ENCODE peak calls at places on chromosomes 6 and 20, in six cellular contexts. K is RWPE1; P is stimulated activated CD8-positive, alpha-beta memory T cell treated with anti-CD3 and anti-CD28 coated beads, Interleukin-15, amount 100 ng/mL, for 24 hours; Z is pancreas; U is IMR-90; O is EL. R is an unnamed sample.
A peak's percentile ranks its signal among the peaks of the same experiment; 100 is the strongest.

GRCh38 chr6:43846556-43846955 is 76.5 kb downstream of the VEGFA start:
- DNase-seq in K (no peak), P (no peak), Z (no peak), U (peak; percentile 74), O (peak; percentile 52), R (no peak)

GRCh38 chr20:11993886-11994466 is 76.3 kb downstream of the BTBD3 start:
- DNase-seq in K (no peak), P (no peak), Z (no peak), U (no peak), O (no peak), R (no peak)

GRCh38 chr20:1299522-1299921 is 29.4 kb downstream of the SDCBP2 start:
- DNase-seq in K (peak; percentile 38), P (no peak), Z (no peak), U (no peak), O (no peak), R (no peak)

GRCh38 chr20:13638162-13638495 is 603 bp downstream of the TASP1 start:
- DNase-seq in K (peak; percentile 48), P (no peak), Z (no peak), U (peak; percentile 16), O (peak; percentile 38), R (no peak)

GRCh38 chr6:148064406-148065134 is 278.1 kb upstream of the SASH1 start:
- DNase-seq in K (no peak), P (no peak), Z (no peak), U (peak; percentile 27), O (peak; percentile 81), R (no peak)

GRCh38 chr20:38127011-38127621 is 38.0 kb downstream of the TGM2 start:
- DNase-seq in K (peak; percentile 85), P (no peak), Z (no peak), U (peak; percentile 83), O (peak; percentile 88), R (no peak)

GRCh38 chr6:40723967-40724366 is 136.8 kb upstream of the LRFN2 start:
- DNase-seq in K (no peak), P (no peak), Z (no peak), U (no peak), O (peak; percentile 49), R (no peak)

GRCh38 chr6:159654483-159655098 is 38.5 kb downstream of the SOD2 start:
- DNase-seq in K (peak; percentile 32), P (no peak), Z (no peak), U (peak; percentile 67), O (peak; percentile 49), R (peak; percentile 6)

GRCh38 chr6:3350252-3350826 is 91.6 kb downstream of the PSMG4 start:
- DNase-seq in K (no peak), P (no peak), Z (no peak), U (no peak), O (no peak), R (no peak)

GRCh38 chr20:44527716-44528199 is 5.9 kb upstream of the SERINC3 start:
- DNase-seq in K (no peak), P (no peak), Z (no peak), U (no peak), O (no peak), R (no peak)

GRCh38 chr6:73129653-73130443 is 95.4 kb downstream of the KHDC1L start:
- DNase-seq in K (peak; percentile 75), P (peak; percentile 72), Z (peak; percentile 83), U (peak; percentile 66), O (peak; percentile 88), R (peak; percentile 86)

GRCh38 chr6:9933674-9934073 is 481.2 kb downstream of the TFAP2A start:
- DNase-seq in K (peak; percentile 42), P (no peak), Z (no peak), U (no peak), O (peak; percentile 48), R (no peak)

GRCh38 chr20:2387180-2387577 is 6.5 kb downstream of the TGM6 start:
- DNase-seq in K (peak; percentile 65), P (peak; percentile 19), Z (no peak), U (peak; percentile 19), O (peak; percentile 59), R (no peak)

GRCh38 chr6:131924881-131925474 is 26.2 kb downstream of the CCN2 start:
- DNase-seq in K (peak; percentile 34), P (no peak), Z (no peak), U (peak; percentile 66), O (peak; percentile 64), R (no peak)

GRCh38 chr20:59976196-59976847 is 18.1 kb downstream of the CDH26 start:
- DNase-seq in K (no peak), P (no peak), Z (no peak), U (peak; percentile 49), O (no peak), R (no peak)

GRCh38 chr6:138592698-138593097 is 93.4 kb upstream of the NHSL1 start:
- DNase-seq in K (no peak), P (no peak), Z (no peak), U (no peak), O (no peak), R (no peak)

GRCh38 chr6:80183019-80183418 is 76.5 kb downstream of the BCKDHB start:
- DNase-seq in K (no peak), P (no peak), Z (no peak), U (no peak), O (no peak), R (no peak)

GRCh38 chr20:17314262-17314661 is 87.4 kb downstream of the PCSK2 start:
- DNase-seq in K (no peak), P (no peak), Z (no peak), U (no peak), O (no peak), R (no peak)

GRCh38 chr20:41176711-41177552 is 39.6 kb downstream of the PLCG1 start:
- DNase-seq in K (no peak), P (no peak), Z (no peak), U (no peak), O (no peak), R (no peak)

GRCh38 chr20:41358717-41359116 is 7.9 kb downstream of the EMILIN3 start:
- DNase-seq in K (no peak), P (no peak), Z (no peak), U (no peak), O (no peak), R (no peak)

GRCh38 chr20:32326507-32326851 is 31.7 kb upstream of the ASXL1 start:
- DNase-seq in K (no peak), P (no peak), Z (no peak), U (peak; percentile 44), O (no peak), R (no peak)

GRCh38 chr20:33291830-33292355 is 8.9 kb downstream of the BPIFB1 start:
- DNase-seq in K (peak; percentile 58), P (peak; percentile 53), Z (peak; percentile 60), U (no peak), O (peak; percentile 29), R (no peak)

GRCh38 chr6:134979142-134979541 is 29.2 kb upstream of the ALDH8A1 start:
- DNase-seq in K (no peak), P (no peak), Z (no peak), U (no peak), O (no peak), R (no peak)

GRCh38 chr20:61719691-61720347 is 345.9 kb downstream of the TAF4 start:
- DNase-seq in K (no peak), P (no peak), Z (no peak), U (no peak), O (no peak), R (no peak)

GRCh38 chr6:31352497-31353368 is 4.2 kb downstream of the HLA-B start:
- DNase-seq in K (no peak), P (no peak), Z (no peak), U (no peak), O (no peak), R (no peak)

GRCh38 chr6:145137425-145137824 is 597.9 kb downstream of the EPM2A start:
- DNase-seq in K (no peak), P (no peak), Z (no peak), U (peak; percentile 38), O (peak; percentile 43), R (no peak)

GRCh38 chr20:14799671-14800070 is 462.3 kb upstream of the FLRT3 start:
- DNase-seq in K (no peak), P (no peak), Z (no peak), U (no peak), O (no peak), R (no peak)

GRCh38 chr6:149464411-149464810 is 20.4 kb downstream of the ZC3H12D start:
- DNase-seq in K (no peak), P (no peak), Z (no peak), U (no peak), O (no peak), R (no peak)

GRCh38 chr6:51339728-51340127 is 521.1 kb downstream of the TFAP2B start:
- DNase-seq in K (no peak), P (no peak), Z (no peak), U (no peak), O (no peak), R (no peak)

GRCh38 chr20:11432407-11432806 is 485.3 kb upstream of the BTBD3 start:
- DNase-seq in K (peak; percentile 72), P (no peak), Z (no peak), U (peak; percentile 95), O (peak; percentile 91), R (no peak)

GRCh38 chr6:41489284-41489851 is 56.8 kb upstream of the FOXP4 start:
- DNase-seq in K (no peak), P (no peak), Z (no peak), U (peak; percentile 56), O (no peak), R (no peak)

GRCh38 chr6:129645371-129646139 is 64.4 kb downstream of the ARHGAP18 start:
- DNase-seq in K (no peak), P (no peak), Z (no peak), U (no peak), O (no peak), R (no peak)

GRCh38 chr6:40160826-40161225 is 226.6 kb upstream of the MOCS1 start:
- DNase-seq in K (no peak), P (no peak), Z (no peak), U (no peak), O (no peak), R (no peak)

GRCh38 chr6:89610149-89610642 is 28.4 kb downstream of the LYRM2 start:
- DNase-seq in K (peak; percentile 50), P (peak; percentile 63), Z (peak; percentile 66), U (peak; percentile 12), O (peak; percentile 43), R (no peak)

GRCh38 chr6:170186006-170186908 is 104.6 kb downstream of the DLL1 start:
- DNase-seq in K (peak; percentile 24), P (no peak), Z (no peak), U (no peak), O (no peak), R (no peak)

GRCh38 chr20:17403496-17403895 is 127.7 kb downstream of the BFSP1 start:
- DNase-seq in K (no peak), P (no peak), Z (no peak), U (no peak), O (no peak), R (no peak)